ENCODE peak calls at places on chromosomes 11 and 22, in nine cellular contexts. O, C, S, M, V, F, Y, K and H are unnamed samples.

GRCh38 chr22:30606455-30607299 is at the start of gene TCN2:
- DNase-seq in O (peak), C (no peak), S (peak), M (peak), V (peak), F (peak), Y (no peak), K (peak), H (peak)

GRCh38 chr22:47207846-47208554 is 445.6 kb downstream of the TBC1D22A start:
- DNase-seq in O (no peak), C (no peak), S (no peak), M (peak), V (no peak), F (no peak), Y (no peak), K (peak), H (no peak)

GRCh38 chr11:126109941-126110731 is 47.5 kb upstream of the CDON start:
- DNase-seq in O (no peak), C (no peak), S (no peak), M (peak), V (no peak), F (no peak), Y (no peak), K (peak), H (no peak)

GRCh38 chr22:19959587-19960490 is 18.2 kb upstream of the TXNRD2 start:
- DNase-seq in O (no peak), C (no peak), S (no peak), M (no peak), V (no peak), F (no peak), Y (no peak), K (no peak), H (no peak)

GRCh38 chr22:43919106-43919965 is 4.3 kb upstream of the PNPLA3 start:
- DNase-seq in O (no peak), C (no peak), S (no peak), M (peak), V (no peak), F (no peak), Y (no peak), K (peak), H (no peak)

GRCh38 chr11:124934862-124935547 is 842 bp downstream of the HEPACAM start:
- DNase-seq in O (no peak), C (no peak), S (no peak), M (peak), V (peak), F (peak), Y (no peak), K (peak), H (no peak)

GRCh38 chr11:100543386-100543785 is 143.7 kb upstream of the ARHGAP42 start:
- DNase-seq in O (no peak), C (no peak), S (no peak), M (no peak), V (no peak), F (no peak), Y (no peak), K (no peak), H (no peak)

GRCh38 chr11:19241260-19242183 is 777 bp upstream of the E2F8 start:
- DNase-seq in O (no peak), C (no peak), S (peak), M (peak), V (no peak), F (no peak), Y (no peak), K (peak), H (no peak)

GRCh38 chr11:128707671-128708070 is 13.8 kb downstream of the FLI1 start:
- DNase-seq in O (no peak), C (no peak), S (no peak), M (peak), V (no peak), F (no peak), Y (no peak), K (no peak), H (no peak)

GRCh38 chr11:44484211-44484610 is 81.3 kb upstream of the CD82 start:
- DNase-seq in O (no peak), C (no peak), S (no peak), M (peak), V (no peak), F (no peak), Y (no peak), K (peak), H (no peak)

GRCh38 chr11:93822359-93822758 is 28.1 kb downstream of the VSTM5 start:
- DNase-seq in O (no peak), C (no peak), S (no peak), M (no peak), V (no peak), F (no peak), Y (no peak), K (no peak), H (no peak)

GRCh38 chr22:33271390-33272161 is 213.4 kb upstream of the SYN3 start:
- DNase-seq in O (no peak), C (no peak), S (no peak), M (peak), V (no peak), F (peak), Y (no peak), K (peak), H (no peak)

GRCh38 chr11:7901319-7901854 is 29.7 kb downstream of the OR10A6 start:
- DNase-seq in O (no peak), C (no peak), S (no peak), M (no peak), V (no peak), F (no peak), Y (no peak), K (no peak), H (no peak)

GRCh38 chr22:39514373-39514973 is 5.9 kb upstream of the ATF4 start:
- DNase-seq in O (peak), C (no peak), S (no peak), M (peak), V (no peak), F (no peak), Y (no peak), K (peak), H (no peak)

GRCh38 chr11:116335078-116335477 is 437.7 kb downstream of the BUD13 start:
- DNase-seq in O (no peak), C (no peak), S (no peak), M (no peak), V (no peak), F (no peak), Y (no peak), K (no peak), H (no peak)

GRCh38 chr11:35227551-35228341 is 88.8 kb downstream of the CD44 start:
- DNase-seq in O (no peak), C (no peak), S (no peak), M (no peak), V (no peak), F (no peak), Y (no peak), K (no peak), H (no peak)

GRCh38 chr11:73746701-73747100 is 14.2 kb downstream of the RAB6A start:
- DNase-seq in O (no peak), C (no peak), S (no peak), M (no peak), V (no peak), F (no peak), Y (no peak), K (no peak), H (no peak)

GRCh38 chr11:12841946-12842630 is 167.0 kb upstream of the RASSF10 start:
- DNase-seq in O (no peak), C (no peak), S (no peak), M (peak), V (no peak), F (no peak), Y (no peak), K (peak), H (no peak)

GRCh38 chr11:134034496-134035381 is 34.1 kb upstream of the JAM3 start:
- DNase-seq in O (no peak), C (no peak), S (no peak), M (no peak), V (no peak), F (no peak), Y (no peak), K (no peak), H (no peak)

GRCh38 chr11:91792779-91793262 is 431.8 kb upstream of the FAT3 start:
- DNase-seq in O (no peak), C (no peak), S (no peak), M (no peak), V (no peak), F (no peak), Y (no peak), K (no peak), H (no peak)

GRCh38 chr22:37228106-37229011 is 15.7 kb downstream of the RAC2 start:
- DNase-seq in O (peak), C (peak), S (no peak), M (peak), V (no peak), F (no peak), Y (peak), K (no peak), H (no peak)